ENCODE peak calls at places on chromosome 11, in nine cellular contexts. One of them, this sample, is unnamed.

GRCh38 chr11:41522899-41523672 is 63.6 kb upstream of the LRRC4C start:
- DNase-seq in stimulated activated CD4-positive, alpha-beta T cell treated with anti-CD3 and anti-CD28 coated beads, Interleukin-2, amount 100 ng/mL, for 48 hours: no peak
- DNase-seq in T47D: no peak
- DNase-seq in left cardiac atrium: no peak
- DNase-seq in NCI-H1092 treated with DMSO at 0.1 percent for 48 hours: no peak
- DNase-seq in ELR: no peak
- DNase-seq in OCI-M1: no peak
- DNase-seq in lung: no peak
- DNase-seq in esophagus squamous epithelium: no peak
- DNase-seq in this sample: no peak

GRCh38 chr11:35933572-35933925 is 10.3 kb upstream of the LDLRAD3 start:
- DNase-seq in stimulated activated CD4-positive, alpha-beta T cell treated with anti-CD3 and anti-CD28 coated beads, Interleukin-2, amount 100 ng/mL, for 48 hours: no peak
- DNase-seq in esophagus squamous epithelium: no peak
- DNase-seq in left cardiac atrium: no peak
- DNase-seq in lung: no peak
- DNase-seq in OCI-M1: no peak
- DNase-seq in ELR: no peak
- DNase-seq in NCI-H1092 treated with DMSO at 0.1 percent for 48 hours: no peak
- DNase-seq in T47D: no peak
- DNase-seq in this sample: no peak

GRCh38 chr11:72981067-72981466 is 161.1 kb downstream of the FCHSD2 start:
- DNase-seq in esophagus squamous epithelium: no peak
- DNase-seq in ELR: no peak
- DNase-seq in T47D: no peak
- DNase-seq in OCI-M1: peak; percentile 80
- DNase-seq in NCI-H1092 treated with DMSO at 0.1 percent for 48 hours: no peak
- DNase-seq in stimulated activated CD4-positive, alpha-beta T cell treated with anti-CD3 and anti-CD28 coated beads, Interleukin-2, amount 100 ng/mL, for 48 hours: no peak
- DNase-seq in lung: no peak
- DNase-seq in left cardiac atrium: no peak
- DNase-seq in this sample: no peak

GRCh38 chr11:124899376-124900145 is 1.9 kb upstream of the ROBO4 start:
- DNase-seq in lung: no peak
- DNase-seq in left cardiac atrium: no peak
- DNase-seq in esophagus squamous epithelium: no peak
- DNase-seq in stimulated activated CD4-positive, alpha-beta T cell treated with anti-CD3 and anti-CD28 coated beads, Interleukin-2, amount 100 ng/mL, for 48 hours: no peak
- DNase-seq in T47D: no peak
- DNase-seq in OCI-M1: no peak
- DNase-seq in ELR: peak; percentile 75
- DNase-seq in NCI-H1092 treated with DMSO at 0.1 percent for 48 hours: no peak
- DNase-seq in this sample: peak; percentile 71

GRCh38 chr11:30789270-30789669 is 203.1 kb upstream of the MPPED2 start:
- DNase-seq in OCI-M1: no peak
- DNase-seq in T47D: no peak
- DNase-seq in NCI-H1092 treated with DMSO at 0.1 percent for 48 hours: no peak
- DNase-seq in left cardiac atrium: no peak
- DNase-seq in ELR: peak; percentile 0
- DNase-seq in esophagus squamous epithelium: no peak
- DNase-seq in stimulated activated CD4-positive, alpha-beta T cell treated with anti-CD3 and anti-CD28 coated beads, Interleukin-2, amount 100 ng/mL, for 48 hours: no peak
- DNase-seq in lung: no peak
- DNase-seq in this sample: peak; percentile 42

GRCh38 chr11:97009613-97010012 is 619.8 kb downstream of the JRKL start:
- DNase-seq in NCI-H1092 treated with DMSO at 0.1 percent for 48 hours: no peak
- DNase-seq in ELR: no peak
- DNase-seq in lung: no peak
- DNase-seq in left cardiac atrium: no peak
- DNase-seq in T47D: no peak
- DNase-seq in OCI-M1: no peak
- DNase-seq in esophagus squamous epithelium: no peak
- DNase-seq in stimulated activated CD4-positive, alpha-beta T cell treated with anti-CD3 and anti-CD28 coated beads, Interleukin-2, amount 100 ng/mL, for 48 hours: no peak
- DNase-seq in this sample: no peak

GRCh38 chr11:118241191-118242098 is 10.7 kb downstream of the MPZL3 start:
- DNase-seq in stimulated activated CD4-positive, alpha-beta T cell treated with anti-CD3 and anti-CD28 coated beads, Interleukin-2, amount 100 ng/mL, for 48 hours: peak; percentile 52
- DNase-seq in lung: peak; percentile 57
- DNase-seq in left cardiac atrium: peak; percentile 37
- DNase-seq in esophagus squamous epithelium: no peak
- DNase-seq in T47D: peak; percentile 93
- DNase-seq in ELR: peak; percentile 31
- DNase-seq in NCI-H1092 treated with DMSO at 0.1 percent for 48 hours: no peak
- DNase-seq in OCI-M1: peak; percentile 100
- DNase-seq in this sample: peak; percentile 64

GRCh38 chr11:130124096-130124495 is 35.5 kb upstream of the ST14 start:
- DNase-seq in left cardiac atrium: peak; percentile 81
- DNase-seq in ELR: peak; percentile 91
- DNase-seq in stimulated activated CD4-positive, alpha-beta T cell treated with anti-CD3 and anti-CD28 coated beads, Interleukin-2, amount 100 ng/mL, for 48 hours: no peak
- DNase-seq in lung: peak; percentile 90
- DNase-seq in OCI-M1: peak; percentile 28
- DNase-seq in NCI-H1092 treated with DMSO at 0.1 percent for 48 hours: no peak
- DNase-seq in esophagus squamous epithelium: peak; percentile 21
- DNase-seq in T47D: peak; percentile 63
- DNase-seq in this sample: peak; percentile 68

GRCh38 chr11:31798057-31799035 is 12.8 kb downstream of the PAX6 start:
- DNase-seq in T47D: no peak
- DNase-seq in NCI-H1092 treated with DMSO at 0.1 percent for 48 hours: no peak
- DNase-seq in esophagus squamous epithelium: no peak
- DNase-seq in OCI-M1: no peak
- DNase-seq in ELR: no peak
- DNase-seq in stimulated activated CD4-positive, alpha-beta T cell treated with anti-CD3 and anti-CD28 coated beads, Interleukin-2, amount 100 ng/mL, for 48 hours: no peak
- DNase-seq in lung: no peak
- DNase-seq in left cardiac atrium: no peak
- DNase-seq in this sample: no peak

This sample was measured in A172.